ENCODE peak calls at places on chromosomes 12 and 14, in five cellular contexts. One of them, this sample, is unnamed.

GRCh38 chr12:79373896-79374499 is 316.8 kb downstream of the PAWR start:
- DNase-seq in WERI-Rb-1: peak; percentile 45
- DNase-seq in Caki2: peak; percentile 43
- DNase-seq in AG09309: no peak
- DNase-seq in IMR-90: peak; percentile 23
- DNase-seq in this sample: no peak

GRCh38 chr12:123055281-123055766 is 74.8 kb downstream of the ARL6IP4 start:
- DNase-seq in WERI-Rb-1: no peak
- DNase-seq in IMR-90: no peak
- DNase-seq in AG09309: no peak
- DNase-seq in Caki2: no peak
- DNase-seq in this sample: no peak

GRCh38 chr12:120961604-120962486 is 16.5 kb upstream of the HNF1A start:
- DNase-seq in WERI-Rb-1: no peak
- DNase-seq in IMR-90: no peak
- DNase-seq in AG09309: no peak
- DNase-seq in Caki2: peak; percentile 74
- DNase-seq in this sample: no peak

GRCh38 chr12:101855364-101855884 is 22.0 kb upstream of the DRAM1 start:
- DNase-seq in WERI-Rb-1: no peak
- DNase-seq in IMR-90: peak; percentile 69
- DNase-seq in AG09309: no peak
- DNase-seq in Caki2: no peak
- DNase-seq in this sample: no peak

GRCh38 chr12:67019070-67019469 is 250.1 kb upstream of the CAND1 start:
- DNase-seq in AG09309: no peak
- DNase-seq in Caki2: no peak
- DNase-seq in WERI-Rb-1: no peak
- DNase-seq in IMR-90: no peak
- DNase-seq in this sample: no peak

GRCh38 chr12:23376238-23376637 is 573.2 kb downstream of the SOX5 start:
- DNase-seq in IMR-90: no peak
- DNase-seq in AG09309: no peak
- DNase-seq in Caki2: no peak
- DNase-seq in WERI-Rb-1: no peak
- DNase-seq in this sample: no peak

GRCh38 chr14:71117839-71118743 is 210.8 kb downstream of the PCNX1 start:
- DNase-seq in WERI-Rb-1: no peak
- DNase-seq in AG09309: no peak
- DNase-seq in Caki2: peak; percentile 27
- DNase-seq in IMR-90: peak; percentile 78
- DNase-seq in this sample: no peak

GRCh38 chr12:71075743-71076142 is 82.1 kb downstream of the TSPAN8 start:
- DNase-seq in AG09309: no peak
- DNase-seq in WERI-Rb-1: no peak
- DNase-seq in Caki2: no peak
- DNase-seq in IMR-90: no peak
- DNase-seq in this sample: peak; percentile 22

GRCh38 chr12:82655751-82656150 is 31.0 kb upstream of the TMTC2 start:
- DNase-seq in AG09309: no peak
- DNase-seq in IMR-90: no peak
- DNase-seq in Caki2: no peak
- DNase-seq in WERI-Rb-1: peak; percentile 70
- DNase-seq in this sample: no peak

GRCh38 chr14:92473261-92473946 is 40.2 kb upstream of the RIN3 start:
- DNase-seq in IMR-90: peak; percentile 75
- DNase-seq in Caki2: no peak
- DNase-seq in WERI-Rb-1: no peak
- DNase-seq in AG09309: peak; percentile 57
- DNase-seq in this sample: no peak

GRCh38 chr14:103319422-103319821 is 14.6 kb upstream of the EIF5 start:
- DNase-seq in Caki2: no peak
- DNase-seq in AG09309: no peak
- DNase-seq in WERI-Rb-1: no peak
- DNase-seq in IMR-90: no peak
- DNase-seq in this sample: no peak

GRCh38 chr14:55773984-55774581 is 194.1 kb downstream of the KTN1 start:
- DNase-seq in Caki2: peak; percentile 23
- DNase-seq in AG09309: no peak
- DNase-seq in WERI-Rb-1: no peak
- DNase-seq in IMR-90: no peak
- DNase-seq in this sample: no peak

GRCh38 chr12:26150737-26151450 is 26.1 kb upstream of the BHLHE41 start:
- DNase-seq in Caki2: no peak
- DNase-seq in WERI-Rb-1: no peak
- DNase-seq in IMR-90: peak; percentile 79
- DNase-seq in AG09309: peak; percentile 46
- DNase-seq in this sample: peak; percentile 73

GRCh38 chr14:102905116-102906108 is 17.1 kb upstream of the AMN start:
- DNase-seq in AG09309: no peak
- DNase-seq in IMR-90: no peak
- DNase-seq in Caki2: no peak
- DNase-seq in WERI-Rb-1: no peak
- DNase-seq in this sample: no peak

GRCh38 chr12:110534811-110535210 is 32.7 kb downstream of the RAD9B start:
- DNase-seq in WERI-Rb-1: no peak
- DNase-seq in AG09309: no peak
- DNase-seq in IMR-90: no peak
- DNase-seq in Caki2: no peak
- DNase-seq in this sample: no peak

GRCh38 chr12:131836193-131836592 is 8.0 kb downstream of the MMP17 start:
- DNase-seq in AG09309: no peak
- DNase-seq in Caki2: no peak
- DNase-seq in IMR-90: peak; percentile 20
- DNase-seq in WERI-Rb-1: no peak
- DNase-seq in this sample: no peak

GRCh38 chr12:104011265-104011664 is 38.7 kb downstream of the GLT8D2 start:
- DNase-seq in Caki2: no peak
- DNase-seq in IMR-90: peak; percentile 96
- DNase-seq in AG09309: peak; percentile 67
- DNase-seq in WERI-Rb-1: no peak
- DNase-seq in this sample: peak; percentile 7

GRCh38 chr12:124405592-124405991 is 110.7 kb downstream of the RFLNA start:
- DNase-seq in AG09309: no peak
- DNase-seq in IMR-90: no peak
- DNase-seq in WERI-Rb-1: no peak
- DNase-seq in Caki2: no peak
- DNase-seq in this sample: no peak

GRCh38 chr12:44774815-44775411 is 101.2 kb downstream of the NELL2 start:
- DNase-seq in Caki2: no peak
- DNase-seq in AG09309: no peak
- DNase-seq in IMR-90: peak; percentile 1
- DNase-seq in WERI-Rb-1: peak; percentile 41
- DNase-seq in this sample: peak; percentile 9

GRCh38 chr12:53651718-53652117 is 24.2 kb downstream of the ATP5MC2 start:
- DNase-seq in IMR-90: no peak
- DNase-seq in AG09309: no peak
- DNase-seq in Caki2: no peak
- DNase-seq in WERI-Rb-1: no peak
- DNase-seq in this sample: no peak

GRCh38 chr12:27524839-27525238 is 833 bp downstream of the PPFIBP1 start:
- DNase-seq in AG09309: no peak
- DNase-seq in WERI-Rb-1: no peak
- DNase-seq in Caki2: peak; percentile 41
- DNase-seq in IMR-90: peak; percentile 41
- DNase-seq in this sample: peak; percentile 35

GRCh38 chr12:64806593-64806992 is 17.9 kb upstream of the TBC1D30 start:
- DNase-seq in AG09309: no peak
- DNase-seq in Caki2: no peak
- DNase-seq in IMR-90: peak; percentile 82
- DNase-seq in WERI-Rb-1: no peak
- DNase-seq in this sample: no peak

GRCh38 chr12:110335481-110336045 is 54.5 kb downstream of the ATP2A2 start:
- DNase-seq in Caki2: no peak
- DNase-seq in WERI-Rb-1: no peak
- DNase-seq in IMR-90: no peak
- DNase-seq in AG09309: no peak
- DNase-seq in this sample: no peak

GRCh38 chr12:12331244-12331771 is 18.7 kb downstream of the MANSC1 start:
- DNase-seq in WERI-Rb-1: no peak
- DNase-seq in IMR-90: no peak
- DNase-seq in Caki2: no peak
- DNase-seq in AG09309: no peak
- DNase-seq in this sample: no peak

GRCh38 chr12:24244801-24245200 is 295.3 kb upstream of the SOX5 start:
- DNase-seq in Caki2: no peak
- DNase-seq in IMR-90: no peak
- DNase-seq in WERI-Rb-1: no peak
- DNase-seq in AG09309: no peak
- DNase-seq in this sample: no peak

GRCh38 chr12:99722690-99723486 is 75.3 kb downstream of the GARIN6 start:
- DNase-seq in Caki2: no peak
- DNase-seq in AG09309: no peak
- DNase-seq in IMR-90: no peak
- DNase-seq in WERI-Rb-1: peak; percentile 95
- DNase-seq in this sample: no peak

GRCh38 chr12:39003541-39004160 is 98.3 kb upstream of the CPNE8 start:
- DNase-seq in IMR-90: no peak
- DNase-seq in Caki2: no peak
- DNase-seq in WERI-Rb-1: no peak
- DNase-seq in AG09309: no peak
- DNase-seq in this sample: no peak

GRCh38 chr12:118373628-118374027 is 921 bp upstream of the TAOK3 start:
- DNase-seq in Caki2: no peak
- DNase-seq in WERI-Rb-1: no peak
- DNase-seq in IMR-90: no peak
- DNase-seq in AG09309: no peak
- DNase-seq in this sample: no peak

GRCh38 chr12:113525066-113525465 is 53.4 kb upstream of the LHX5 start:
- DNase-seq in AG09309: no peak
- DNase-seq in WERI-Rb-1: no peak
- DNase-seq in IMR-90: no peak
- DNase-seq in Caki2: no peak
- DNase-seq in this sample: no peak

GRCh38 chr12:113874999-113875561 is 91.0 kb downstream of the RBM19 start:
- DNase-seq in IMR-90: peak; percentile 89
- DNase-seq in WERI-Rb-1: no peak
- DNase-seq in Caki2: peak; percentile 16
- DNase-seq in AG09309: peak; percentile 14
- DNase-seq in this sample: no peak

GRCh38 chr14:75069021-75069810 is at the start of gene ZC2HC1C:
- DNase-seq in WERI-Rb-1: peak; percentile 67
- DNase-seq in IMR-90: peak; percentile 75
- DNase-seq in AG09309: no peak
- DNase-seq in Caki2: peak; percentile 91
- DNase-seq in this sample: peak; percentile 88

GRCh38 chr12:2354151-2354991 is 301.6 kb downstream of the CACNA1C start:
- DNase-seq in AG09309: no peak
- DNase-seq in IMR-90: no peak
- DNase-seq in Caki2: no peak
- DNase-seq in WERI-Rb-1: peak; percentile 72
- DNase-seq in this sample: peak; percentile 51

GRCh38 chr14:70684030-70684429 is 42.3 kb downstream of the TTC9 start:
- DNase-seq in Caki2: no peak
- DNase-seq in IMR-90: no peak
- DNase-seq in WERI-Rb-1: no peak
- DNase-seq in AG09309: no peak
- DNase-seq in this sample: no peak

GRCh38 chr12:131729254-131729955 is 18.5 kb downstream of the SFSWAP start:
- DNase-seq in Caki2: no peak
- DNase-seq in AG09309: no peak
- DNase-seq in WERI-Rb-1: no peak
- DNase-seq in IMR-90: no peak
- DNase-seq in this sample: no peak